ENCODE peak calls at places on chromosomes 1 and 21, in six cellular contexts. H is B cell; M is HEK293T; O is neural progenitor cell; C is NCI-H774; S is stimulated activated CD8-positive, alpha-beta memory T cell treated with anti-CD3 and anti-CD28 coated beads, Interleukin-15, amount 100 ng/mL, for 1 hour. P is an unnamed sample.

GRCh38 chr1:237875291-237875690 is 15.4 kb downstream of the ZP4 start:
- DNase-seq in S (no peak), C (no peak), M (no peak), O (no peak), H (no peak), P (no peak)

GRCh38 chr1:158075078-158075477 is 81.6 kb downstream of the KIRREL1 start:
- DNase-seq in O (no peak), H (no peak), S (no peak), C (no peak), M (no peak), P (no peak)

GRCh38 chr1:227793948-227794812 is 21.3 kb upstream of the PRSS38 start:
- DNase-seq in S (no peak), C (no peak), O (peak), M (peak), H (peak), P (no peak)

GRCh38 chr21:31293986-31294385 is 50.1 kb downstream of the TIAM1 start:
- DNase-seq in S (no peak), H (no peak), M (no peak), O (no peak), C (no peak), P (no peak)

GRCh38 chr1:245503548-245503947 is 348.8 kb downstream of the KIF26B start:
- DNase-seq in C (no peak), H (no peak), M (no peak), O (no peak), S (no peak), P (no peak)

GRCh38 chr1:204077979-204078696 is 5.2 kb downstream of the SOX13 start:
- DNase-seq in O (peak), M (no peak), S (no peak), C (peak), H (no peak), P (no peak)

GRCh38 chr21:38448619-38449186 is 49.6 kb downstream of the ERG start:
- DNase-seq in M (no peak), O (peak), S (no peak), C (no peak), H (no peak), P (no peak)

GRCh38 chr1:48749068-48749467 is 27.6 kb downstream of the BEND5 start:
- DNase-seq in S (no peak), H (no peak), M (no peak), O (no peak), C (no peak), P (no peak)

GRCh38 chr1:51237714-51238403 is 1.8 kb downstream of the RNF11 start:
- DNase-seq in O (peak), M (no peak), S (no peak), H (no peak), C (no peak), P (no peak)

GRCh38 chr1:22618056-22618455 is 18.4 kb upstream of the C1QA start:
- DNase-seq in S (no peak), O (no peak), C (no peak), H (no peak), M (no peak), P (no peak)

GRCh38 chr1:179955731-179956130 is 1.1 kb downstream of the CEP350 start:
- DNase-seq in C (no peak), S (no peak), H (no peak), M (no peak), O (no peak), P (no peak)